ENCODE peak calls at places on chromosomes 16 and 17, in six cellular contexts. One of them, this sample, is unnamed.

GRCh38 chr16:16037970-16038369 is 88.6 kb downstream of the ABCC1 start:
- DNase-seq in MM.1S: no peak
- DNase-seq in neural progenitor cell: no peak
- DNase-seq in SK-N-SH: no peak
- DNase-seq in GM23248: no peak
- DNase-seq in HCT116: no peak
- DNase-seq in this sample: no peak

GRCh38 chr17:46108550-46109110 is 84.6 kb downstream of the KANSL1 start:
- DNase-seq in SK-N-SH: no peak
- DNase-seq in neural progenitor cell: no peak
- DNase-seq in GM23248: no peak
- DNase-seq in HCT116: no peak
- DNase-seq in MM.1S: no peak
- DNase-seq in this sample: peak

GRCh38 chr16:324201-324450 is 28.4 kb downstream of the AXIN1 start:
- DNase-seq in MM.1S: no peak
- DNase-seq in HCT116: no peak
- DNase-seq in GM23248: no peak
- DNase-seq in SK-N-SH: no peak
- DNase-seq in neural progenitor cell: no peak
- DNase-seq in this sample: no peak

GRCh38 chr17:83194189-83194565 is 114.8 kb downstream of the METRNL start:
- DNase-seq in GM23248: peak
- DNase-seq in SK-N-SH: no peak
- DNase-seq in MM.1S: no peak
- DNase-seq in HCT116: no peak
- DNase-seq in neural progenitor cell: no peak
- DNase-seq in this sample: no peak

GRCh38 chr16:69338557-69339288 is 641 bp downstream of the COG8 start:
- DNase-seq in HCT116: no peak
- DNase-seq in neural progenitor cell: no peak
- DNase-seq in MM.1S: peak
- DNase-seq in SK-N-SH: no peak
- DNase-seq in GM23248: no peak
- DNase-seq in this sample: no peak

GRCh38 chr16:51949260-51949659 is 597.7 kb downstream of the TOX3 start:
- DNase-seq in MM.1S: no peak
- DNase-seq in neural progenitor cell: no peak
- DNase-seq in GM23248: no peak
- DNase-seq in HCT116: no peak
- DNase-seq in SK-N-SH: peak
- DNase-seq in this sample: no peak

GRCh38 chr17:2598166-2598565 is 4.7 kb downstream of the PAFAH1B1 start:
- DNase-seq in HCT116: no peak
- DNase-seq in neural progenitor cell: no peak
- DNase-seq in SK-N-SH: no peak
- DNase-seq in GM23248: peak
- DNase-seq in MM.1S: no peak
- DNase-seq in this sample: peak

GRCh38 chr17:76862079-76862478 is 6.1 kb upstream of the MGAT5B start:
- DNase-seq in MM.1S: no peak
- DNase-seq in SK-N-SH: no peak
- DNase-seq in HCT116: no peak
- DNase-seq in GM23248: no peak
- DNase-seq in neural progenitor cell: no peak
- DNase-seq in this sample: no peak

GRCh38 chr16:70684146-70685060 is 1.4 kb downstream of the MTSS2 start:
- DNase-seq in SK-N-SH: no peak
- DNase-seq in GM23248: peak
- DNase-seq in HCT116: no peak
- DNase-seq in neural progenitor cell: no peak
- DNase-seq in MM.1S: no peak
- DNase-seq in this sample: no peak

GRCh38 chr16:85028638-85029412 is 1.2 kb downstream of the KIAA0513 start:
- DNase-seq in GM23248: peak
- DNase-seq in SK-N-SH: no peak
- DNase-seq in HCT116: no peak
- DNase-seq in MM.1S: peak
- DNase-seq in neural progenitor cell: no peak
- DNase-seq in this sample: peak

GRCh38 chr16:86353185-86353584 is 157.1 kb upstream of the FOXF1 start:
- DNase-seq in SK-N-SH: no peak
- DNase-seq in GM23248: peak
- DNase-seq in MM.1S: no peak
- DNase-seq in neural progenitor cell: no peak
- DNase-seq in HCT116: no peak
- DNase-seq in this sample: no peak

GRCh38 chr17:17540935-17541639 is 44.9 kb upstream of the RASD1 start:
- DNase-seq in GM23248: no peak
- DNase-seq in SK-N-SH: peak
- DNase-seq in neural progenitor cell: no peak
- DNase-seq in HCT116: no peak
- DNase-seq in MM.1S: no peak
- DNase-seq in this sample: no peak

GRCh38 chr16:8948069-8948593 is 15.6 kb downstream of the USP7 start:
- DNase-seq in SK-N-SH: no peak
- DNase-seq in GM23248: no peak
- DNase-seq in MM.1S: no peak
- DNase-seq in HCT116: no peak
- DNase-seq in neural progenitor cell: no peak
- DNase-seq in this sample: no peak

GRCh38 chr17:13594310-13594709 is 7.4 kb downstream of the HS3ST3A1 start:
- DNase-seq in neural progenitor cell: no peak
- DNase-seq in GM23248: peak
- DNase-seq in SK-N-SH: peak
- DNase-seq in MM.1S: no peak
- DNase-seq in HCT116: no peak
- DNase-seq in this sample: no peak

GRCh38 chr17:66652840-66653507 is 181.9 kb upstream of the CACNG5 start:
- DNase-seq in neural progenitor cell: no peak
- DNase-seq in MM.1S: no peak
- DNase-seq in SK-N-SH: no peak
- DNase-seq in HCT116: no peak
- DNase-seq in GM23248: peak
- DNase-seq in this sample: peak

GRCh38 chr17:83057793-83058477 is 21.5 kb upstream of the METRNL start:
- DNase-seq in HCT116: no peak
- DNase-seq in neural progenitor cell: peak
- DNase-seq in GM23248: no peak
- DNase-seq in MM.1S: no peak
- DNase-seq in SK-N-SH: peak
- DNase-seq in this sample: no peak

GRCh38 chr16:66750279-66751134 is 902 bp downstream of the DYNC1LI2 start:
- DNase-seq in SK-N-SH: no peak
- DNase-seq in HCT116: no peak
- DNase-seq in MM.1S: no peak
- DNase-seq in GM23248: peak
- DNase-seq in neural progenitor cell: no peak
- DNase-seq in this sample: no peak

GRCh38 chr17:65449495-65449894 is 112.0 kb downstream of the AXIN2 start:
- DNase-seq in MM.1S: no peak
- DNase-seq in GM23248: no peak
- DNase-seq in SK-N-SH: no peak
- DNase-seq in HCT116: no peak
- DNase-seq in neural progenitor cell: peak
- DNase-seq in this sample: no peak

GRCh38 chr17:7478276-7479138 is 924 bp downstream of the ZBTB4 start:
- DNase-seq in neural progenitor cell: peak
- DNase-seq in MM.1S: no peak
- DNase-seq in HCT116: no peak
- DNase-seq in GM23248: peak
- DNase-seq in SK-N-SH: peak
- DNase-seq in this sample: peak

GRCh38 chr16:57634171-57634570 is 5.7 kb downstream of the ADGRG1 start:
- DNase-seq in MM.1S: no peak
- DNase-seq in HCT116: no peak
- DNase-seq in neural progenitor cell: no peak
- DNase-seq in GM23248: peak
- DNase-seq in SK-N-SH: no peak
- DNase-seq in this sample: peak

GRCh38 chr16:29897333-29897732 is 2.0 kb downstream of the SEZ6L2 start:
- DNase-seq in SK-N-SH: no peak
- DNase-seq in HCT116: no peak
- DNase-seq in GM23248: no peak
- DNase-seq in MM.1S: no peak
- DNase-seq in neural progenitor cell: no peak
- DNase-seq in this sample: no peak

GRCh38 chr16:585351-585750 is 4.5 kb upstream of the RAB40C start:
- DNase-seq in MM.1S: no peak
- DNase-seq in SK-N-SH: peak
- DNase-seq in neural progenitor cell: peak
- DNase-seq in GM23248: no peak
- DNase-seq in HCT116: no peak
- DNase-seq in this sample: no peak

GRCh38 chr17:50904522-50905459 is 38.6 kb upstream of the TOB1 start:
- DNase-seq in MM.1S: no peak
- DNase-seq in HCT116: no peak
- DNase-seq in neural progenitor cell: peak
- DNase-seq in GM23248: peak
- DNase-seq in SK-N-SH: peak
- DNase-seq in this sample: peak

GRCh38 chr16:50473375-50473945 is 74.7 kb upstream of the NKD1 start:
- DNase-seq in GM23248: peak
- DNase-seq in HCT116: no peak
- DNase-seq in MM.1S: no peak
- DNase-seq in neural progenitor cell: no peak
- DNase-seq in SK-N-SH: no peak
- DNase-seq in this sample: peak

GRCh38 chr16:88920618-88921602 is 54.5 kb upstream of the PABPN1L start:
- DNase-seq in HCT116: no peak
- DNase-seq in GM23248: peak
- DNase-seq in SK-N-SH: peak
- DNase-seq in MM.1S: no peak
- DNase-seq in neural progenitor cell: no peak
- DNase-seq in this sample: peak

GRCh38 chr17:49525831-49526741 is 31.0 kb downstream of the NGFR start:
- DNase-seq in HCT116: no peak
- DNase-seq in MM.1S: no peak
- DNase-seq in GM23248: no peak
- DNase-seq in SK-N-SH: peak
- DNase-seq in neural progenitor cell: no peak
- DNase-seq in this sample: no peak

GRCh38 chr16:67349172-67349571 is 22.6 kb downstream of the LRRC36 start:
- DNase-seq in SK-N-SH: peak
- DNase-seq in GM23248: peak
- DNase-seq in neural progenitor cell: no peak
- DNase-seq in MM.1S: peak
- DNase-seq in HCT116: peak
- DNase-seq in this sample: peak

GRCh38 chr16:85556456-85557082 is 56.6 kb upstream of the GSE1 start:
- DNase-seq in GM23248: peak
- DNase-seq in neural progenitor cell: peak
- DNase-seq in SK-N-SH: peak
- DNase-seq in MM.1S: peak
- DNase-seq in HCT116: no peak
- DNase-seq in this sample: peak

GRCh38 chr17:44146375-44147346 is 4.9 kb downstream of the HROB start:
- DNase-seq in SK-N-SH: peak
- DNase-seq in neural progenitor cell: no peak
- DNase-seq in MM.1S: no peak
- DNase-seq in GM23248: no peak
- DNase-seq in HCT116: no peak
- DNase-seq in this sample: no peak

GRCh38 chr17:9291912-9292562 is 270.7 kb downstream of the NTN1 start:
- DNase-seq in MM.1S: no peak
- DNase-seq in HCT116: no peak
- DNase-seq in SK-N-SH: peak
- DNase-seq in neural progenitor cell: peak
- DNase-seq in GM23248: peak
- DNase-seq in this sample: peak

GRCh38 chr16:82007189-82007588 is 4.1 kb downstream of the SDR42E1 start:
- DNase-seq in HCT116: no peak
- DNase-seq in MM.1S: no peak
- DNase-seq in SK-N-SH: no peak
- DNase-seq in neural progenitor cell: no peak
- DNase-seq in GM23248: no peak
- DNase-seq in this sample: no peak

GRCh38 chr16:4359914-4360313 is 8.8 kb upstream of the PAM16 start:
- DNase-seq in GM23248: no peak
- DNase-seq in MM.1S: no peak
- DNase-seq in neural progenitor cell: no peak
- DNase-seq in SK-N-SH: no peak
- DNase-seq in HCT116: no peak
- DNase-seq in this sample: no peak

GRCh38 chr16:4356820-4357219 is 5.7 kb upstream of the PAM16 start:
- DNase-seq in GM23248: no peak
- DNase-seq in neural progenitor cell: no peak
- DNase-seq in SK-N-SH: no peak
- DNase-seq in HCT116: no peak
- DNase-seq in MM.1S: no peak
- DNase-seq in this sample: no peak

GRCh38 chr16:4358236-4358635 is 7.1 kb upstream of the PAM16 start:
- DNase-seq in HCT116: no peak
- DNase-seq in SK-N-SH: no peak
- DNase-seq in neural progenitor cell: no peak
- DNase-seq in GM23248: no peak
- DNase-seq in MM.1S: no peak
- DNase-seq in this sample: no peak

GRCh38 chr16:4360538-4361021 is 9.5 kb upstream of the PAM16 start:
- DNase-seq in MM.1S: no peak
- DNase-seq in GM23248: peak
- DNase-seq in SK-N-SH: peak
- DNase-seq in neural progenitor cell: peak
- DNase-seq in HCT116: no peak
- DNase-seq in this sample: no peak

GRCh38 chr16:4358831-4359561 is 7.9 kb upstream of the PAM16 start:
- DNase-seq in GM23248: peak
- DNase-seq in HCT116: no peak
- DNase-seq in neural progenitor cell: peak
- DNase-seq in SK-N-SH: peak
- DNase-seq in MM.1S: no peak
- DNase-seq in this sample: peak
- TF ChIP-seq EZH2phosphoT487 in GM23248: no peak
- TF ChIP-seq EZH2phosphoT487 in HCT116: no peak
- TF ChIP-seq EZH2phosphoT487 in neural progenitor cell: no peak
- TF ChIP-seq EZH2phosphoT487 in SK-N-SH: no peak
- TF ChIP-seq EZH2phosphoT487 in MM.1S: no peak
- TF ChIP-seq EZH2phosphoT487 in this sample: no peak

GRCh38 chr17:27459433-27459832 is 3.2 kb downstream of the KSR1 start:
- DNase-seq in GM23248: no peak
- DNase-seq in HCT116: no peak
- DNase-seq in SK-N-SH: peak
- DNase-seq in MM.1S: no peak
- DNase-seq in neural progenitor cell: no peak
- DNase-seq in this sample: no peak
- H3K27ac ChIP-seq in GM23248: no peak
- H3K27ac ChIP-seq in HCT116: no peak
- H3K27ac ChIP-seq in SK-N-SH: no peak
- H3K27ac ChIP-seq in MM.1S: no peak
- H3K27ac ChIP-seq in neural progenitor cell: no peak
- H3K27ac ChIP-seq in this sample: no peak

GRCh38 chr17:73952136-73952497 is 251.4 kb upstream of the RPL38 start:
- DNase-seq in HCT116: no peak
- DNase-seq in GM23248: no peak
- DNase-seq in neural progenitor cell: peak
- DNase-seq in SK-N-SH: peak
- DNase-seq in MM.1S: no peak
- DNase-seq in this sample: no peak
- H3K9ac ChIP-seq in HCT116: no peak
- H3K9ac ChIP-seq in GM23248: no peak
- H3K9ac ChIP-seq in neural progenitor cell: no peak
- H3K9ac ChIP-seq in SK-N-SH: no peak
- H3K9ac ChIP-seq in MM.1S: no peak
- H3K9ac ChIP-seq in this sample: no peak

GRCh38 chr17:78341559-78342437 is 18.1 kb downstream of the SOCS3 start:
- DNase-seq in MM.1S: no peak
- DNase-seq in SK-N-SH: peak
- DNase-seq in neural progenitor cell: peak
- DNase-seq in HCT116: no peak
- DNase-seq in GM23248: peak
- DNase-seq in this sample: peak
- TF ChIP-seq EZH2phosphoT487 in MM.1S: no peak
- TF ChIP-seq EZH2phosphoT487 in SK-N-SH: no peak
- TF ChIP-seq EZH2phosphoT487 in neural progenitor cell: no peak
- TF ChIP-seq EZH2phosphoT487 in HCT116: no peak
- TF ChIP-seq EZH2phosphoT487 in GM23248: no peak
- TF ChIP-seq EZH2phosphoT487 in this sample: no peak

This sample was measured in PC-3.